ENCODE peak calls at places on chromosome 20, in nine cellular contexts. E is astrocyte; O is AG09319; Z is WTC11; C is endothelial cell; D is CD8-positive, alpha-beta T cell; G is foreskin fibroblast; P is gastrocnemius medialis; V is fibroblast of pulmonary artery. U is an unnamed sample.

GRCh38 chr20:37309941-37310590 is 20.6 kb downstream of the MANBAL start:
- DNase-seq in Z (no peak), G (no peak), E (no peak), D (no peak), C (no peak), O (no peak), P (no peak), V (no peak), U (no peak)

GRCh38 chr20:49593441-49594142 is 25.7 kb upstream of the PTGIS start:
- DNase-seq in E (no peak), C (no peak), D (no peak), V (no peak), G (no peak), P (no peak), Z (no peak), O (no peak), U (no peak)

GRCh38 chr20:64001607-64002011 is 20.7 kb downstream of the PRPF6 start:
- DNase-seq in Z (no peak), G (no peak), C (no peak), E (peak; percentile 44), V (no peak), O (no peak), P (no peak), D (no peak), U (no peak)

GRCh38 chr20:34529742-34530141 is 13.5 kb downstream of the DYNLRB1 start:
- DNase-seq in C (no peak), E (no peak), V (no peak), O (no peak), Z (no peak), D (no peak), P (no peak), G (no peak), U (no peak)

GRCh38 chr20:17749979-17750721 is 50.4 kb downstream of the BANF2 start:
- DNase-seq in V (peak; percentile 49), C (peak; percentile 49), O (no peak), Z (no peak), P (peak; percentile 53), G (peak; percentile 30), E (peak; percentile 51), D (no peak), U (no peak)

GRCh38 chr20:62059926-62060630 is 5.6 kb downstream of the TAF4 start:
- DNase-seq in V (no peak), C (no peak), Z (no peak), P (no peak), O (no peak), E (no peak), G (no peak), D (no peak), U (no peak)

GRCh38 chr20:11080776-11081406 is 407.1 kb upstream of the JAG1 start:
- DNase-seq in P (no peak), C (no peak), G (no peak), O (no peak), D (no peak), V (peak; percentile 13), Z (no peak), E (no peak), U (no peak)

GRCh38 chr20:63178889-63179751 is 36.8 kb downstream of the YTHDF1 start:
- DNase-seq in Z (peak; percentile 57), V (no peak), G (peak; percentile 16), O (no peak), P (no peak), C (no peak), E (no peak), D (peak; percentile 78), U (peak; percentile 70)

GRCh38 chr20:63087236-63087871 is 80.6 kb upstream of the BHLHE23 start:
- DNase-seq in P (peak; percentile 1), E (no peak), O (no peak), G (no peak), D (no peak), V (no peak), C (no peak), Z (peak; percentile 8), U (no peak)

GRCh38 chr20:58692579-58693225 is at the start of gene NPEPL1:
- DNase-seq in P (peak; percentile 58), E (peak; percentile 64), V (peak; percentile 72), C (peak; percentile 85), G (peak; percentile 72), Z (peak; percentile 58), D (peak; percentile 77), O (peak; percentile 48), U (peak; percentile 74)

GRCh38 chr20:63978319-63979220 is 872 bp downstream of the SAMD10 start:
- DNase-seq in D (no peak), P (peak; percentile 55), O (no peak), Z (peak; percentile 89), E (no peak), C (peak; percentile 66), V (no peak), G (no peak), U (peak; percentile 72)

GRCh38 chr20:14700641-14700965 is 363.2 kb upstream of the FLRT3 start:
- DNase-seq in O (no peak), E (peak; percentile 0), C (no peak), Z (no peak), G (peak; percentile 40), V (peak; percentile 39), D (no peak), P (no peak), U (no peak)

GRCh38 chr20:7859371-7859802 is 80.9 kb downstream of the HAO1 start:
- DNase-seq in P (no peak), V (peak; percentile 84), E (peak; percentile 75), C (peak; percentile 10), Z (peak; percentile 17), O (no peak), D (no peak), G (peak; percentile 54), U (no peak)
- TF ChIP-seq CTCF in P (no peak), V (peak; percentile 73), E (peak; percentile 77), C (no peak), Z (peak; percentile 35), O (peak; percentile 70), D (no peak), G (peak; percentile 68), U (no peak)

DNA sequence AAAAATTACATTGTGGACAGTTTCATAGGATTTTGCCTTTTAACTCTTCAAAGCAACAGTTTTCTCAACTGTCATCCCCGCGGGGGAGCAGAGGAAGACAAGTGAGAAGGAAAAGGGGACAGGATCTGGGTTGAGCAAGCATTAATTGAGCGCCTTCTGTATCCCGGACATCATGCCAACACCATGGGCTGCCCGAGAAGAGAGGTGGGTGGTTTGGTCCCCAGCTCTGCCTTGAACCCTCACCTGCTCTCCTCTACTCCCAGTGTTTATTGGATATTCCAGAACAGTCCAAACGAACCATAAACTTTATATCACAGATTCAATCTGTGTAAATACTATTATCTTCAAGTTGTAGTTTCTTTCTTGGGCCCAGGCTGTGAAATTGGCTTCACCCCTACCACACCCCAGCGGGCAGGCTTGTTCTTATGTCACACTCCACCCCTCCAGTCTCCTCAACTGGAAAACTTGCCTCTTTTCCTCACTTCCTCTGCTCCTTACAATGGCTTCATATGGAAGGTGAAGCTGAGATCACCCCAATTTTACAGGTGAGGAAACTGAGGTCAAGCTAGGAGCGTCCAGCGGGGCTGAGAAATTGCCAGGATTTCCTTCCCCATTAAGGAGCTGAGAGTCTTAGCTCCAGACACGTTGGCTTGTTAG is 6.0 kb downstream of the PCK1 start:
- DNase-seq in D (no peak), V (no peak), Z (no peak), P (no peak), E (no peak), C (no peak), G (no peak), O (no peak), U (no peak)
- TF ChIP-seq CTCF in D (no peak), V (no peak), Z (no peak), P (no peak), E (no peak), C (no peak), G (no peak), O (no peak), U (no peak)

GRCh38 chr20:50746138-50746940 is 15.0 kb downstream of the PARD6B start:
- DNase-seq in D (no peak), P (no peak), O (no peak), Z (no peak), G (peak; percentile 64), E (peak; percentile 25), V (peak; percentile 35), C (no peak), U (no peak)
- TF ChIP-seq CTCF in D (no peak), P (no peak), O (no peak), Z (no peak), G (no peak), E (no peak), V (no peak), C (no peak), U (no peak)

DNA sequence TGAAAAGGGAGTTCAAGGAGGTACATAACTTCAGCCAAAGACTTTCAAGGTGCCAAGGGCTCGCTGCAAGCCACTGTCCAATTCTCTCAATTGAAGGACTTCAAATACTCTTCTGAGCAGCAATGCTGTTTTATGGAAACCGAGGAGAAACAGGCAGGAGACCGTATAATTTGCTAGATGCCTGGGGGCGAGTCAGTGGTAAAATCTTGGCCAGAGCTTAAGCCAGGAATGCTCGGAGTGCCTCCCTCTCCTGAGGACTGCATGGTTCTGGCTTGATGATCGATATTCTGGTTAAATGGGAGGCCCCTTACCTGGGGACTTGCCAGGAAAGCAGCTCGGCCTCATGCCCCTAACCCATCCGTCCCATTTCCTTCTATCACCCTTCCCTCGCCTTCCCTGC is 35.8 kb upstream of the NOP56 start:
- DNase-seq in Z (no peak), P (no peak), E (peak; percentile 18), V (no peak), G (no peak), O (no peak), D (no peak), C (no peak), U (no peak)
- TF ChIP-seq CTCF in Z (no peak), P (no peak), E (no peak), V (no peak), G (no peak), O (no peak), D (no peak), C (no peak), U (no peak)

DNA sequence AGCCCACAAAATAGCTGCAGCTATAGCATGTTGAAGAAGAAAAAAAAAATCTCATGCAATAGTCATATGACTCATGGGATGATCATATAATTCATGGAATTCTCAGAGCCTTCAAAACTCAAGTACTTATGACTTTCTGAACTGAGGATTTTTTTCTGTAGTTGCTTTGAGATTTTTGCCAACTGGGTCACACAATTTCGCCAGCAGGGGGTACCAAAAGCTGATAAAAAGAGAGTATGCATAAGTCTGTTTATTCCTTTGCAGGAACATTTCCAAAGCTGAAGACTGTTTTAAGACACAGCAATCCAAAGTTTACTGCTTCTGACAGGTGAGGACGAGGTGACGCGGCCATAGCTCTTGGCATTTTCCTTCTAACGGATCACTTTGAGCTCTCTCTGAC is 586.1 kb upstream of the CHD6 start:
- DNase-seq in V (no peak), D (no peak), C (no peak), G (no peak), P (no peak), E (no peak), O (no peak), Z (peak; percentile 15), U (no peak)
- TF ChIP-seq CTCF in V (no peak), D (no peak), C (peak; percentile 20), G (no peak), P (no peak), E (no peak), O (no peak), Z (no peak), U (no peak)